ENCODE peak calls at places on chromosomes 12 and 14, in six cellular contexts. U, Y, L, V, Q and T are unnamed samples.

GRCh38 chr12:92544321-92544720 is 158.5 kb upstream of the PLEKHG7 start:
- DNase-seq in L (no peak), Y (no peak), Q (no peak), V (no peak), U (no peak), T (no peak)

GRCh38 chr12:69254046-69254445 is 14.7 kb downstream of the CPSF6 start:
- DNase-seq in U (no peak), L (peak; percentile 46), V (no peak), Y (peak; percentile 18), Q (peak; percentile 56), T (peak; percentile 90)

GRCh38 chr12:7797698-7798398 is 8.6 kb downstream of the NANOG start:
- DNase-seq in Q (peak; percentile 45), Y (no peak), L (peak; percentile 3), V (no peak), U (no peak), T (no peak)

GRCh38 chr12:26018926-26019325 is 60.4 kb downstream of the RASSF8 start:
- DNase-seq in V (no peak), U (no peak), L (peak; percentile 60), Q (no peak), Y (no peak), T (peak; percentile 42)

GRCh38 chr12:16939871-16940306 is 333.9 kb upstream of the LMO3 start:
- DNase-seq in L (peak; percentile 8), U (peak; percentile 91), Q (peak; percentile 32), V (peak; percentile 68), Y (peak; percentile 27), T (peak; percentile 68)

GRCh38 chr14:64891839-64892375 is 12.2 kb upstream of the SPTB start:
- DNase-seq in L (peak; percentile 77), Y (no peak), U (no peak), V (no peak), Q (peak; percentile 74), T (peak; percentile 73)

GRCh38 chr12:33180921-33181320 is 258.7 kb downstream of the SYT10 start:
- DNase-seq in L (no peak), V (no peak), Q (no peak), Y (no peak), U (no peak), T (peak; percentile 42)

GRCh38 chr12:77130193-77130592 is 64.8 kb upstream of the E2F7 start:
- DNase-seq in U (no peak), V (no peak), Y (no peak), L (no peak), Q (no peak), T (no peak)

GRCh38 chr14:99121027-99121875 is 150.7 kb downstream of the BCL11B start:
- DNase-seq in Y (no peak), V (peak; percentile 42), Q (no peak), L (no peak), U (peak; percentile 22), T (no peak)

GRCh38 chr14:92694807-92695206 is 53.6 kb downstream of the LGMN start:
- DNase-seq in V (no peak), U (no peak), L (no peak), Q (no peak), Y (no peak), T (no peak)

DNA sequence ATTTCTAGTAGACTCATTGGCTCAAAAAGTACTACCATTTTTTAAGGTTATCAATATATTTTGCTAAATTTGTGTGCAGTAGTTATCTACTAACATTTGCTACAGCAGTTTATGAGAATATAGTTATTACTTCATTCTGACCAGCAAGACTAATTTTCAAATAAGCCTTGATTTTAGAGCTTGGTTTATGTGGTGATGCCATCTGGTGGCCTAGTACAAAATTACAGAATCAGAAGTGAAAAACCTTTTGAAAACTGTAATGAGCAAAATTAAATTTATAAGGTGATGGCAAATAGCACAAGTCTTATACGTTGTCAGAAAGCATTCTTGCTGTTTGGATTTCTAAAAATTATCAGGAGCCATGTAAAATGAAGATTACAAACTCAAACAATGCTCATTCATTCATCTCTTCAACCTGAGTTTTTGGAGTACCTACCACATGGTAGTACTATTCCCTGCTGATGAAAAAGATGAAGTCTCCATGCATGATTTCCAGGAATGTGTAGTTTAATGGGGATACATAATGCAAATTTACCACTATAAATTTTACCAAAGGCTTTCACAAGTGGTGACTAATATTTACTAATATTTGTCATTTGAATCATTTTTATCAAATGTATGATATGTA is 51.0 kb downstream of the MAGOHB start:
- DNase-seq in L (peak; percentile 54), Q (peak; percentile 45), U (no peak), Y (peak; percentile 18), V (no peak), T (peak; percentile 76)
- H3K9me3 ChIP-seq in L (no peaks in the 10 kb centered on the region), Q (no peaks in the 10 kb centered on the region), U (no peaks in the 10 kb centered on the region), Y (no peaks in the 10 kb centered on the region), V (no peaks in the 10 kb centered on the region), T (no peaks in the 10 kb centered on the region)

DNA sequence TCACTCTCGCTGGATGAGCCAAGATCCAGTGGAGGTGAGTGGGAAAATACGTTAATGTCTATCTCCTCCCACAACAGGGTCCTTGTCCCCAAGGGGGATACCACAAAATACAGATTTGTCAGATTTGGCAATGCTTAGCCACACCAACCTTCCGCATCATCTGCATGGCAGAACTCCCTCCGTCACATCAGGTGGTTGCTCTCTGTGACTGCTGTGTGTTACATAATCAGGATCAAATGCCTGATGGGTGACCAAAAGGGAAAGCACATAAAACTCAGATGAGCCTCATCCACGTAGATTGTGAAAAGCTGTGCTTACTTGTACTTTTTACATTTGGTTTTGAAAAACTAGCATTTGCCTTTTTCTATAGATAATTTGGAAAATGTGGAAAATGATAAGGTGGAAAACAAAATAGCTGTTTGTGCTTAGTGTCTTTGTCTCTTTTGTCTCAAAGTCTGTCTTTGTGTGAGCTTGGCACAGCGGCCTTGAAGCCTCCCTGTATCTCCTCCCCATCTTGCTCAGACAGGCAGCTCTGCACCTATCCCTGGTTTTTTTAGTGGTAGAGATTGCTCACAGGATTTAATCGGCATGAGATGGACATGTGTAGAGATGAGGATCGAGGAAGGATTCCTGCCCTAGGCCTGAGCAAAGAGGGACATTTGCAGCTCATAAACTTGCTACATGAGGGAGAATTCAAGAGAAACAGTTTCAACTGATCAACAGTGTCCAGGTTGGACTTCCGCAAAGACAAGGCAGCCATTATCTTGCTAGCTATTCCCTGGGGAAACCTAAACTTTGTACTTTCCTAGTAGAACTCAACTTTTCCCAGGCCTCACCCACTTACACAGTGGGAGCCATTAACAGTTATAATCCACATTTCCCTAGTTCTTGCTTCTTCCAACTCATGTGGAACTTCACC is 3.6 kb upstream of the FGF6 start:
- DNase-seq in V (no peak), L (no peak), Q (no peak), U (no peak), Y (no peak), T (no peak)
- H2AK5ac ChIP-seq in V (peak overlapping the region; percentile 44), L (no peak overlapping the region), Q (no peak overlapping the region), U (no peak overlapping the region), Y (no peak overlapping the region), T (no peak overlapping the region)

GRCh38 chr14:82565825-82566224 is 1032.2 kb upstream of the SEL1L start:
- DNase-seq in L (no peak), U (no peak), Q (no peak), Y (no peak), V (no peak), T (no peak)
- H3K9me3 ChIP-seq in L (peaks cover 4% of the 10 kb centered on the region), U (no peaks in the 10 kb centered on the region), Q (no peaks in the 10 kb centered on the region), Y (no peaks in the 10 kb centered on the region), V (no peaks in the 10 kb centered on the region), T (no peaks in the 10 kb centered on the region)

GRCh38 chr14:35349966-35350365 is 54.6 kb downstream of the NFKBIA start:
- DNase-seq in Y (no peak), L (no peak), U (no peak), Q (no peak), V (peak; percentile 52), T (no peak)
- H2AK5ac ChIP-seq in Y (no peak overlapping the region), L (no peak overlapping the region), U (no peak overlapping the region), Q (no peak overlapping the region), V (no peak overlapping the region), T (no peak overlapping the region)

GRCh38 chr12:132367852-132368251 is 38.5 kb upstream of the GALNT9 start:
- DNase-seq in L (no peak), Y (no peak), Q (no peak), V (no peak), U (no peak), T (no peak)
- H3K9me3 ChIP-seq in L (peaks cover 24% of the 10 kb centered on the region), Y (peaks cover 6% of the 10 kb centered on the region), Q (peaks cover 16% of the 10 kb centered on the region), V (no peaks in the 10 kb centered on the region), U (no peaks in the 10 kb centered on the region), T (peaks cover 10% of the 10 kb centered on the region)

DNA sequence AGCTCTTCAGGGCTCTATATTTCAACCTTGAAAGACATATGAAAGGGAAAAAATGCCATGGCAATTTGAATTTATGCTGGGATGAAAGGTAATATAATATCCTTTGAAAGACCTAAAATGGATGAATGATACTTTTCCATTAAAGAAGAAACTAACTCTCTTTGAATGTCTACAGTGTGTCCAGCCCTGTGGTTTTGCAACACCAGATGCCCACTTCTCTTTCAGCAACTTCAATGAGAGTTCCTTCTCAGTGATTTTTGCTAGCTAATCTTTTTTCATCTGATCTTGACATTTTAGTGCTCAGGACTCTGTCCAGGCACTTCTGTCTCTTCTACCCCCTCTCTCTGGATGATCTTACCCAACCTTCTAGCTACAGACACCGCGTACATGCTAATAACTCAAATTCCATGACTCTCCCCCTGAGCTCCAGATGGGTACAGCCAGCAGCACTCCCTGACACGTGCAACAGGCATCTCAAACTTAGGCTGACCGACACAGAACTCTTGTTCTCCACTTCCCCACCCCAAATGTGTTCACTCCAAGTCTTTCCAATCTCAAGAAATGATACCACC is 161.1 kb upstream of the FOXN3 start:
- DNase-seq in Q (peak; percentile 17), V (no peak), U (no peak), L (peak; percentile 71), Y (no peak), T (no peak)
- H2AK5ac ChIP-seq in Q (no peak overlapping the region), V (no peak overlapping the region), U (no peak overlapping the region), L (no peak overlapping the region), Y (no peak overlapping the region), T (no peak overlapping the region)

GRCh38 chr12:58254463-58254862 is 313.1 kb downstream of the ATP23 start:
- DNase-seq in U (no peak), Y (no peak), Q (no peak), L (no peak), V (no peak), T (no peak)
- H3K9me3 ChIP-seq in U (no peaks in the 10 kb centered on the region), Y (no peaks in the 10 kb centered on the region), Q (no peaks in the 10 kb centered on the region), L (no peaks in the 10 kb centered on the region), V (no peaks in the 10 kb centered on the region), T (no peaks in the 10 kb centered on the region)

DNA sequence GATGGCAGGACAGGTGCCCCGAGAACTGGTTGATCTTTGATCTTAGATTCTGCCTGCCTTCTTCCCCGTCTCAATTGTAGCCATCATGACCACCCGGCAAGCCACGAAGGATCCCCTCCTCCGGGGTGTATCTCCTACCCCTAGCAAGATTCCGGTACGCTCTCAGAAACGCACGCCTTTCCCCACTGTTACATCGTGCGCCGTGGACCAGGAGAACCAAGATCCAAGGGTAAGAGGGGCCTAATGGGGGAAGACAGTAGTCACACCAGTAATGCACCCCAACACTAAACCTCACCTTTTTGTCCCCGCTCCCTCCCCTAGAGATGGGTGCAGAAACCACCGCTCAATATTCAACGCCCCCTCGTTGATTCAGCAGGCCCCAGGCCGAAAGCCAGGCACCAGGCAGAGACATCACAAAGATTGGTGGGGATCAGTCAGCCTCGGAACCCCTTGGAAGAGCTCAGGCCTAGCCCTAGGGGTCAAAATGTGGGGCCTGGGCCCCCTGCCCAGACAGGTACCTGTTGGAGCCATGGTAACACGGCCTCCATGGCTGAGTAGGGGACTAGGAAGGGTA is 556 bp downstream of the TROAP start:
- DNase-seq in Y (no peak), L (no peak), V (no peak), Q (no peak), U (no peak), T (no peak)
- H2AK5ac ChIP-seq in Y (peak overlapping the region; percentile 40), L (peak overlapping the region; percentile 70), V (no peak overlapping the region), Q (no peak overlapping the region), U (no peak overlapping the region), T (no peak overlapping the region)

DNA sequence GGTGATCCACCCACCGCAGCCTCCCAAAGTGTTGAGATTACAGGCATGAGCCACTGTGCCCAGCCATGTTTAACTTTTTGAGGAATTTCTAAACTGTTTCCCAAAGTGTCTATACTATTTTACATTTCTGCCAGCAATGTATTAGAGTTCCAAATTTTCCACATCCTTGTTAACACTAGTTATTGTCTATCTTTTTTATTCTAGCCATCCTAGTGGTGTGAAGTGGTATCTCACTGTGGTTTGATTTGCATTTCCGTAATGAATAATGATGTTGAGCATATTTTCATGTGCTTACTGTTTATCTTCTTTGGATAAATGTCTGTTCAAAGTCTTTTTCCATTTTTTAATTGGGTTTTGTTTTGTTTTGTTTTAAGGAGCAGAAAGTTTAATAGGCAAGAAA is 14.7 kb downstream of the TXNRD1 start:
- DNase-seq in Y (no peak), U (no peak), L (no peak), V (no peak), Q (no peak), T (no peak)
- H3K9me3 ChIP-seq in Y (peaks cover 8% of the 10 kb centered on the region), U (no peaks in the 10 kb centered on the region), L (peaks cover 22% of the 10 kb centered on the region), V (no peaks in the 10 kb centered on the region), Q (peaks cover 26% of the 10 kb centered on the region), T (peaks cover 6% of the 10 kb centered on the region)